ENCODE peak calls at places on chromosome 17, in seven cellular contexts. One of them, this sample, is unnamed. For H3K27me3, the result is how much of the 10 kb centered on the place peaks cover.

GRCh38 chr17:38579934-38580333 is 25.8 kb downstream of the SRCIN1 start:
- DNase-seq in heart right ventricle: peak
- DNase-seq in RWPE2: no peak
- DNase-seq in stomach: peak
- DNase-seq in body of pancreas: peak
- DNase-seq in ovary: no peak
- DNase-seq in CD8-positive, alpha-beta memory T cell: no peak
- DNase-seq in this sample: peak

GRCh38 chr17:28878981-28879380 is 18.6 kb downstream of the FLOT2 start:
- DNase-seq in CD8-positive, alpha-beta memory T cell: no peak
- DNase-seq in body of pancreas: peak
- DNase-seq in ovary: no peak
- DNase-seq in heart right ventricle: no peak
- DNase-seq in RWPE2: no peak
- DNase-seq in stomach: peak
- DNase-seq in this sample: peak

GRCh38 chr17:61805399-61805798 is 57.9 kb downstream of the BRIP1 start:
- DNase-seq in RWPE2: no peak
- DNase-seq in CD8-positive, alpha-beta memory T cell: no peak
- DNase-seq in stomach: no peak
- DNase-seq in heart right ventricle: no peak
- DNase-seq in ovary: no peak
- DNase-seq in body of pancreas: no peak
- DNase-seq in this sample: no peak

GRCh38 chr17:27646232-27646631 is 15.2 kb downstream of the LGALS9 start:
- DNase-seq in body of pancreas: no peak
- DNase-seq in RWPE2: no peak
- DNase-seq in CD8-positive, alpha-beta memory T cell: no peak
- DNase-seq in heart right ventricle: no peak
- DNase-seq in stomach: no peak
- DNase-seq in ovary: no peak
- DNase-seq in this sample: no peak

GRCh38 chr17:70552230-70552981 is 383.1 kb downstream of the KCNJ2 start:
- DNase-seq in heart right ventricle: peak
- DNase-seq in RWPE2: no peak
- DNase-seq in body of pancreas: no peak
- DNase-seq in CD8-positive, alpha-beta memory T cell: no peak
- DNase-seq in ovary: no peak
- DNase-seq in stomach: no peak
- DNase-seq in this sample: peak

GRCh38 chr17:50268040-50268439 is 6.2 kb upstream of the TMEM92 start:
- DNase-seq in body of pancreas: no peak
- DNase-seq in CD8-positive, alpha-beta memory T cell: no peak
- DNase-seq in ovary: no peak
- DNase-seq in RWPE2: peak
- DNase-seq in stomach: no peak
- DNase-seq in heart right ventricle: no peak
- DNase-seq in this sample: no peak

GRCh38 chr17:319266-319665 is 33.3 kb downstream of the RPH3AL start:
- DNase-seq in heart right ventricle: no peak
- DNase-seq in stomach: no peak
- DNase-seq in ovary: no peak
- DNase-seq in body of pancreas: peak
- DNase-seq in RWPE2: peak
- DNase-seq in CD8-positive, alpha-beta memory T cell: no peak
- DNase-seq in this sample: no peak

GRCh38 chr17:20206068-20206467 is 196.9 kb downstream of the SPECC1 start:
- DNase-seq in stomach: no peak
- DNase-seq in CD8-positive, alpha-beta memory T cell: peak
- DNase-seq in heart right ventricle: no peak
- DNase-seq in body of pancreas: no peak
- DNase-seq in RWPE2: no peak
- DNase-seq in ovary: no peak
- DNase-seq in this sample: no peak

GRCh38 chr17:75832652-75833400 is 11.4 kb downstream of the UNC13D start:
- DNase-seq in stomach: no peak
- DNase-seq in CD8-positive, alpha-beta memory T cell: peak
- DNase-seq in RWPE2: no peak
- DNase-seq in ovary: no peak
- DNase-seq in heart right ventricle: no peak
- DNase-seq in body of pancreas: no peak
- DNase-seq in this sample: no peak

GRCh38 chr17:1123397-1124237 is 56.2 kb downstream of the ABR start:
- DNase-seq in heart right ventricle: no peak
- DNase-seq in RWPE2: no peak
- DNase-seq in stomach: no peak
- DNase-seq in CD8-positive, alpha-beta memory T cell: no peak
- DNase-seq in body of pancreas: peak
- DNase-seq in ovary: no peak
- DNase-seq in this sample: no peak

GRCh38 chr17:49200423-49201083 is 9.8 kb downstream of the GNGT2 start:
- DNase-seq in body of pancreas: no peak
- DNase-seq in ovary: no peak
- DNase-seq in stomach: no peak
- DNase-seq in heart right ventricle: no peak
- DNase-seq in RWPE2: no peak
- DNase-seq in CD8-positive, alpha-beta memory T cell: no peak
- DNase-seq in this sample: no peak

GRCh38 chr17:51572115-51572514 is 311.8 kb downstream of the UTP18 start:
- DNase-seq in heart right ventricle: no peak
- DNase-seq in ovary: no peak
- DNase-seq in stomach: no peak
- DNase-seq in CD8-positive, alpha-beta memory T cell: no peak
- DNase-seq in RWPE2: no peak
- DNase-seq in body of pancreas: no peak
- DNase-seq in this sample: no peak

GRCh38 chr17:3955373-3955978 is 8.8 kb downstream of the ATP2A3 start:
- DNase-seq in heart right ventricle: no peak
- DNase-seq in ovary: no peak
- DNase-seq in CD8-positive, alpha-beta memory T cell: no peak
- DNase-seq in RWPE2: no peak
- DNase-seq in body of pancreas: no peak
- DNase-seq in stomach: no peak
- DNase-seq in this sample: no peak

GRCh38 chr17:68418876-68419275 is 38.4 kb downstream of the WIPI1 start:
- DNase-seq in body of pancreas: no peak
- DNase-seq in CD8-positive, alpha-beta memory T cell: no peak
- DNase-seq in stomach: no peak
- DNase-seq in heart right ventricle: no peak
- DNase-seq in RWPE2: no peak
- DNase-seq in ovary: no peak
- DNase-seq in this sample: no peak

GRCh38 chr17:9769036-9769695 is 22.2 kb downstream of the DHRS7C start:
- DNase-seq in ovary: no peak
- DNase-seq in RWPE2: no peak
- DNase-seq in heart right ventricle: no peak
- DNase-seq in stomach: no peak
- DNase-seq in body of pancreas: no peak
- DNase-seq in CD8-positive, alpha-beta memory T cell: no peak
- DNase-seq in this sample: no peak
- H3K4me3 ChIP-seq in ovary: no peak
- H3K4me3 ChIP-seq in RWPE2: no peak
- H3K4me3 ChIP-seq in heart right ventricle: no peak
- H3K4me3 ChIP-seq in stomach: no peak
- H3K4me3 ChIP-seq in body of pancreas: no peak
- H3K4me3 ChIP-seq in CD8-positive, alpha-beta memory T cell: no peak
- H3K4me3 ChIP-seq in this sample: no peak

GRCh38 chr17:77693776-77694175 is 264.7 kb upstream of the TNRC6C start:
- DNase-seq in RWPE2: no peak
- DNase-seq in stomach: no peak
- DNase-seq in ovary: no peak
- DNase-seq in CD8-positive, alpha-beta memory T cell: no peak
- DNase-seq in body of pancreas: no peak
- DNase-seq in heart right ventricle: no peak
- DNase-seq in this sample: no peak
- H3K27me3 ChIP-seq in RWPE2: half or more
- H3K27me3 ChIP-seq in stomach: under half
- H3K27me3 ChIP-seq in ovary: under half
- H3K27me3 ChIP-seq in CD8-positive, alpha-beta memory T cell: under half
- H3K27me3 ChIP-seq in body of pancreas: under half
- H3K27me3 ChIP-seq in heart right ventricle: under half
- H3K27me3 ChIP-seq in this sample: half or more

GRCh38 chr17:81048827-81049371 is 13.9 kb downstream of the BAIAP2 start:
- DNase-seq in body of pancreas: no peak
- DNase-seq in RWPE2: no peak
- DNase-seq in CD8-positive, alpha-beta memory T cell: no peak
- DNase-seq in heart right ventricle: no peak
- DNase-seq in ovary: no peak
- DNase-seq in stomach: no peak
- DNase-seq in this sample: no peak
- H3K4me3 ChIP-seq in body of pancreas: no peak
- H3K4me3 ChIP-seq in RWPE2: no peak
- H3K4me3 ChIP-seq in CD8-positive, alpha-beta memory T cell: no peak
- H3K4me3 ChIP-seq in heart right ventricle: no peak
- H3K4me3 ChIP-seq in ovary: no peak
- H3K4me3 ChIP-seq in stomach: no peak
- H3K4me3 ChIP-seq in this sample: no peak

GRCh38 chr17:66939461-66940114 is 24.9 kb upstream of the CACNG4 start:
- DNase-seq in stomach: no peak
- DNase-seq in CD8-positive, alpha-beta memory T cell: no peak
- DNase-seq in body of pancreas: no peak
- DNase-seq in RWPE2: peak
- DNase-seq in heart right ventricle: no peak
- DNase-seq in ovary: no peak
- DNase-seq in this sample: no peak
- H3K27me3 ChIP-seq in stomach: under half
- H3K27me3 ChIP-seq in CD8-positive, alpha-beta memory T cell: under half
- H3K27me3 ChIP-seq in body of pancreas: under half
- H3K27me3 ChIP-seq in RWPE2: under half
- H3K27me3 ChIP-seq in heart right ventricle: under half
- H3K27me3 ChIP-seq in ovary: under half
- H3K27me3 ChIP-seq in this sample: under half

GRCh38 chr17:15258113-15258512 is 7.0 kb downstream of the PMP22 start:
- DNase-seq in heart right ventricle: no peak
- DNase-seq in RWPE2: no peak
- DNase-seq in body of pancreas: no peak
- DNase-seq in stomach: no peak
- DNase-seq in ovary: no peak
- DNase-seq in CD8-positive, alpha-beta memory T cell: no peak
- DNase-seq in this sample: no peak

GRCh38 chr17:15261063-15261817 is 3.9 kb downstream of the PMP22 start:
- DNase-seq in CD8-positive, alpha-beta memory T cell: no peak
- DNase-seq in stomach: peak
- DNase-seq in body of pancreas: peak
- DNase-seq in heart right ventricle: peak
- DNase-seq in ovary: peak
- DNase-seq in RWPE2: no peak
- DNase-seq in this sample: peak

GRCh38 chr17:15260376-15261062 is 4.6 kb downstream of the PMP22 start:
- DNase-seq in RWPE2: no peak
- DNase-seq in CD8-positive, alpha-beta memory T cell: peak
- DNase-seq in ovary: peak
- DNase-seq in body of pancreas: peak
- DNase-seq in stomach: peak
- DNase-seq in heart right ventricle: peak
- DNase-seq in this sample: peak

GRCh38 chr17:15255713-15256454 is 9.2 kb downstream of the PMP22 start:
- DNase-seq in heart right ventricle: no peak
- DNase-seq in stomach: no peak
- DNase-seq in RWPE2: no peak
- DNase-seq in body of pancreas: peak
- DNase-seq in ovary: peak
- DNase-seq in CD8-positive, alpha-beta memory T cell: no peak
- DNase-seq in this sample: peak

GRCh38 chr17:15257316-15257925 is 7.7 kb downstream of the PMP22 start:
- DNase-seq in stomach: peak
- DNase-seq in CD8-positive, alpha-beta memory T cell: peak
- DNase-seq in RWPE2: no peak
- DNase-seq in heart right ventricle: peak
- DNase-seq in body of pancreas: peak
- DNase-seq in ovary: peak
- DNase-seq in this sample: peak
- H3K4me3 ChIP-seq in stomach: peak
- H3K4me3 ChIP-seq in CD8-positive, alpha-beta memory T cell: no peak
- H3K4me3 ChIP-seq in RWPE2: no peak
- H3K4me3 ChIP-seq in heart right ventricle: peak
- H3K4me3 ChIP-seq in body of pancreas: no peak
- H3K4me3 ChIP-seq in ovary: peak
- H3K4me3 ChIP-seq in this sample: no peak

GRCh38 chr17:39627717-39628516 is 1.2 kb downstream of the PPP1R1B start:
- DNase-seq in CD8-positive, alpha-beta memory T cell: no peak
- DNase-seq in body of pancreas: no peak
- DNase-seq in RWPE2: no peak
- DNase-seq in heart right ventricle: no peak
- DNase-seq in ovary: no peak
- DNase-seq in stomach: no peak
- DNase-seq in this sample: no peak
- H3K27me3 ChIP-seq in CD8-positive, alpha-beta memory T cell: under half
- H3K27me3 ChIP-seq in body of pancreas: under half
- H3K27me3 ChIP-seq in RWPE2: under half
- H3K27me3 ChIP-seq in heart right ventricle: half or more
- H3K27me3 ChIP-seq in ovary: under half
- H3K27me3 ChIP-seq in stomach: under half
- H3K27me3 ChIP-seq in this sample: under half

GRCh38 chr17:35089846-35090193 is 26.3 kb upstream of the RFFL start:
- DNase-seq in body of pancreas: no peak
- DNase-seq in CD8-positive, alpha-beta memory T cell: no peak
- DNase-seq in RWPE2: no peak
- DNase-seq in heart right ventricle: peak
- DNase-seq in ovary: peak
- DNase-seq in stomach: no peak
- DNase-seq in this sample: peak
- H3K4me3 ChIP-seq in body of pancreas: no peak
- H3K4me3 ChIP-seq in CD8-positive, alpha-beta memory T cell: peak
- H3K4me3 ChIP-seq in RWPE2: peak
- H3K4me3 ChIP-seq in heart right ventricle: peak
- H3K4me3 ChIP-seq in ovary: no peak
- H3K4me3 ChIP-seq in stomach: peak
- H3K4me3 ChIP-seq in this sample: no peak

DNA sequence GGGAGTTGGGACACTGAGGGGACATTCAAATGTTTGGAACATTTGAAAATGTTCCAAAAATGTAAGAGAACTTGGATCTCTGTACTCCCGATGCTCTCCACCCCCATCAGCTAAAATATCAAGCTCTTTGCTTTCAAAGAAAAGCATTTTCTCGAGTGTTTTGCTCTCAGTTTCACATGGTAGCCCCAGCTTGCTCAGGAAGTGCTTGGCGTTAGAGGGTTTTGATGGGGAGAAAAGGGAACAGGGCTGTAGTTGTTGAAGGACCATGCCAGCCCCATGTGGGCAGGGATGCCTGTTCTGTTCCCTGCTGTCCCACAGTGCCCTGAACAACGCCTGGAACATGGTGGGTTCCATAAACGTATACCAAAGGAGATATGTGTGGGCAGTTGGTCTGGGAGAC is 37.0 kb downstream of the RAI1 start:
- DNase-seq in stomach: no peak
- DNase-seq in body of pancreas: no peak
- DNase-seq in heart right ventricle: no peak
- DNase-seq in CD8-positive, alpha-beta memory T cell: no peak
- DNase-seq in ovary: no peak
- DNase-seq in RWPE2: no peak
- DNase-seq in this sample: no peak
- H3K27me3 ChIP-seq in stomach: under half
- H3K27me3 ChIP-seq in body of pancreas: under half
- H3K27me3 ChIP-seq in heart right ventricle: under half
- H3K27me3 ChIP-seq in CD8-positive, alpha-beta memory T cell: under half
- H3K27me3 ChIP-seq in ovary: under half
- H3K27me3 ChIP-seq in RWPE2: under half
- H3K27me3 ChIP-seq in this sample: under half

This sample was measured in cardiac muscle cell.